ENCODE peak calls at places on chromosomes 13 and 19, in four cellular contexts. W, G, N and H are unnamed samples.

GRCh38 chr19:40525234-40526051 is 51.2 kb upstream of the SHKBP1 start:
- DNase-seq in W (no peak), G (no peak), N (peak; percentile 65), H (no peak)

GRCh38 chr13:98919566-98919965 is 58.3 kb downstream of the DOCK9 start:
- DNase-seq in W (no peak), G (no peak), N (no peak), H (no peak)

GRCh38 chr19:21604351-21604926 is 99.0 kb downstream of the ZNF429 start:
- DNase-seq in W (peak; percentile 52), G (no peak), N (no peak), H (peak; percentile 44)

GRCh38 chr19:44643605-44644390 is at the start of gene PVR:
- DNase-seq in W (peak; percentile 77), G (peak; percentile 95), N (peak; percentile 58), H (peak; percentile 84)

GRCh38 chr13:99314640-99315176 is 7.5 kb upstream of the GPR183 start:
- DNase-seq in W (no peak), G (no peak), N (peak; percentile 79), H (no peak)

GRCh38 chr13:65505941-65506340 is 1724.2 kb downstream of the PCDH9 start:
- DNase-seq in W (no peak), G (no peak), N (no peak), H (no peak)

GRCh38 chr13:27375686-27376326 is 48.6 kb upstream of the GTF3A start:
- DNase-seq in W (peak; percentile 94), G (peak; percentile 81), N (peak; percentile 66), H (peak; percentile 58)

GRCh38 chr19:2226840-2227360 is 9.2 kb downstream of the PLEKHJ1 start:
- DNase-seq in W (no peak), G (no peak), N (no peak), H (no peak)

GRCh38 chr19:40200352-40201099 is 9.3 kb downstream of the MAP3K10 start:
- DNase-seq in W (no peak), G (no peak), N (no peak), H (no peak)

GRCh38 chr13:27450921-27451461 is 627 bp upstream of the MTIF3 start:
- DNase-seq in W (peak; percentile 70), G (peak; percentile 54), N (peak; percentile 29), H (peak; percentile 48)

GRCh38 chr19:41325640-41325946 is 15.6 kb downstream of the CCDC97 start:
- DNase-seq in W (peak; percentile 52), G (no peak), N (no peak), H (no peak)

GRCh38 chr19:2494447-2495129 is 18.7 kb downstream of the GADD45B start:
- DNase-seq in W (no peak), G (peak; percentile 88), N (peak; percentile 40), H (peak; percentile 79)

GRCh38 chr19:885536-886224 is 7.3 kb downstream of the MED16 start:
- DNase-seq in W (no peak), G (no peak), N (no peak), H (no peak)

GRCh38 chr19:46629546-46630025 is 4.7 kb upstream of the PTGIR start:
- DNase-seq in W (no peak), G (peak; percentile 87), N (peak; percentile 83), H (no peak)

GRCh38 chr19:19538077-19538764 is at the start of gene CILP2:
- DNase-seq in W (peak; percentile 96), G (peak; percentile 96), N (no peak), H (no peak)

GRCh38 chr13:102495663-102496062 is 93.8 kb upstream of the FGF14 start:
- DNase-seq in W (no peak), G (no peak), N (no peak), H (no peak)

GRCh38 chr19:18504886-18505610 is 16.8 kb downstream of the ELL start:
- DNase-seq in W (no peak), G (no peak), N (no peak), H (no peak)

DNA sequence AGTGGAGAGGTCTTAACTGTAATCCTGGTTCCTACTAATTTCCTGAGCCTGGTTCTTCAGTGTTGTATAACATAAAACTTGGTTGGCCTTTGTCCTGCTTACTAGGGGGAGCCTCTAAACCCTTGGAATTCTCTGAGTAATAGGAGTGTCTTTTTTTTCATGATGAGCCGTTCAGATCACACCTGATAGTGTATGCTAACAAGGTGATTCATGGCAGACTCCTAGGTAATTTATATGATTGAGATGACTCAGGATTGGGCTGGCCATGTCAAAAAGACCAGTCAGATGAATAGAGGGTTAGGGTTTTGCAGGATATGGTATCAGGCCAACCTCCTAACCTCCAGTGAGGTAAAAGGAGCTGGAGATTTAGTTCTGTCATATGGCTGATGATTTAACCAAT is 135.8 kb upstream of the KLF12 start:
- DNase-seq in W (no peak), G (no peak), N (no peak), H (no peak)
- TF ChIP-seq JUND in W (no peak), G (no peak), N (no peak), H (no peak)

GRCh38 chr13:33403807-33404362 is 118.3 kb upstream of the STARD13 start:
- DNase-seq in W (no peak), G (no peak), N (no peak), H (no peak)

GRCh38 chr13:33410619-33411018 is 125.1 kb upstream of the STARD13 start:
- DNase-seq in W (no peak), G (no peak), N (no peak), H (no peak)

GRCh38 chr13:33405371-33405770 is 119.8 kb upstream of the STARD13 start:
- DNase-seq in W (no peak), G (no peak), N (no peak), H (no peak)

GRCh38 chr13:33411312-33411711 is 125.8 kb upstream of the STARD13 start:
- DNase-seq in W (no peak), G (no peak), N (no peak), H (no peak)

GRCh38 chr13:33409673-33410072 is 124.1 kb upstream of the STARD13 start:
- DNase-seq in W (no peak), G (no peak), N (no peak), H (no peak)
- TF ChIP-seq JUND in W (no peak), G (no peak), N (no peak), H (no peak)

GRCh38 chr13:43979492-43979891 is 99.8 kb downstream of the LACC1 start:
- DNase-seq in W (no peak), G (no peak), N (no peak), H (no peak)
- TF ChIP-seq JUND in W (no peak), G (no peak), N (no peak), H (no peak)

GRCh38 chr19:17300992-17301585 is 2.1 kb downstream of the ABHD8 start:
- DNase-seq in W (no peak), G (no peak), N (no peak), H (no peak)
- TF ChIP-seq JUND in W (no peak), G (no peak), N (no peak), H (no peak)

GRCh38 chr19:49848938-49849337 is 2.0 kb upstream of the PTOV1 start:
- DNase-seq in W (no peak), G (no peak), N (peak; percentile 59), H (no peak)

GRCh38 chr19:49850221-49850486 is 805 bp upstream of the PTOV1 start:
- DNase-seq in W (no peak), G (no peak), N (no peak), H (no peak)

GRCh38 chr19:49849433-49850220 is 1.3 kb upstream of the PTOV1 start:
- DNase-seq in W (no peak), G (no peak), N (peak; percentile 64), H (no peak)

GRCh38 chr19:49846408-49846807 is 4.6 kb upstream of the PTOV1 start:
- DNase-seq in W (no peak), G (no peak), N (no peak), H (no peak)

DNA sequence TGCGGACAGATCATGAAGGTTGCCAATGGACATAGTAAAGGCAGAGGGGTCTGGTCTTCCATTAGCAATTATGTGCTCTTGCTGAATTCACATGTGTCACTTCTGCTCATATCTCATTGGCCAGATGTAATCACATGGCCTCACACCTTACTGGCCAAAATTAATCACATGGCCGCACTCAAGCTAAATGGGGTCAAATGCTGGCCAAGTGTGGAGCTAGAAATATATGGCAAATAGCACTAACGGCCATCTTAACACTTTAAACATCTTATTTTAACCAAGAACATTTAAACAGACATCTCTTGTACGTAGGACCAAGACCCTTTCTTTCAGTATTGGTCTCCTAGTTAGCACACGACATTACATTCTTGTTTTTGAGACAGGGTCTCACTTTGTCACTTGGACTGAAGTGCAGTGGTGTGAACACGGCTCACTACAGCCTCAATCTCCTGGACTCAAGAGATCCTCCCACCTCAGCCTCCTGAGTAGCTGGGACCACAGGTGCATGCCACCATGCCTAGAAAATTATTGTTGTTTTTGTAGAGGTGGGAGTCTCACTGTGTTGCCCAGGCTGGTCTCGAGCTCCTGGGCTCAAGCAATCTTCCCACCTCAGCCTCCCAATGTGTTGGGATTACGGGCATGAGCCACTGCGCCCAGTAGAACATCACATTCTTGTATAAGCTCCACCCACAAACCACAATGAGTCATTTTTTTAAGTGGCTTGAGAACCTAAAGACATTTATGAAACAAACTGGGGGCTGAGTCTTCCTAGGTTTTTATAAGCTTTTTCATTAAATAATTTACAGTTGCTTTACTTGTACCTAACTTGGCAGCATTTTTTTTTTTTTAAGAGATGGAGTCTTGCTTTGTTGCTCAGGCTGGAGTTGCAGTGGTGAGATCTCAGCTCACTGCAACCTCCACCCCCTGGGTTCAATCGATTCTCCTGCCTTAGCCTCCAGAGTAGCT is 2.9 kb upstream of the PTOV1 start:
- DNase-seq in W (no peak), G (no peak), N (peak; percentile 86), H (no peak)
- TF ChIP-seq JUND in W (no peak), G (peak; percentile 34), N (peak; percentile 94), H (no peak)

GRCh38 chr19:33736787-33737186 is 59.9 kb upstream of the KCTD15 start:
- DNase-seq in W (no peak), G (no peak), N (no peak), H (no peak)

GRCh38 chr19:33745297-33745696 is 51.4 kb upstream of the KCTD15 start:
- DNase-seq in W (no peak), G (no peak), N (no peak), H (no peak)

GRCh38 chr19:33737704-33738103 is 59.0 kb upstream of the KCTD15 start:
- DNase-seq in W (no peak), G (no peak), N (no peak), H (no peak)

GRCh38 chr19:33736158-33736557 is 60.5 kb upstream of the KCTD15 start:
- DNase-seq in W (no peak), G (no peak), N (no peak), H (no peak)

DNA sequence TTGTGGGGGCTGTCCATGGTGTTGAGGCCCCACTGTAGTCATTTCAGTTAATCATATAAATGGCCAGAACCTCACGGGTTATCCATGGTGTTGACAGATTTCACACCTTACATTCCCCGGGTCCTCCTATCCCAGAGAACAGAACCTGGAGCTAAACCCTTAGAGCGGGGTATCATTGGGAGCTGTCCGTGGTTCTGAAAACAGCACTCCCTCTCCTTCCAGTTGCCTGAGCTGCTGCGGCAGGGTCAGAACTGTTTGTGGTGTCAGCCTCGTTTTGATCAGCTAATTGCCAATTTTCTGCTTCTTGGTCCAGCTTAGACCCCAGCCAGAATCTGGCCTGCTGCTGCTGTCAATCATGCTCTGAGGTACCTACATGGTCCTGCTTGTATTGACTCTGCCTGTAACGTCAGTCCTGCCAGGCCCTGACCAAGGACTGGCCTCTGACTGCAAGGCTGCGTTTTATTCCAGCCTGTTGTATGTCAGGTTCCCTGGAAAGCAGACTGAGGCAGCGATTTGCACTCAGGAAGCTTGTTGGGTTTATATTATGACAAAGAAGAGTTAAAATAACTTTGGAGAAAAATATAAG is 55.8 kb upstream of the KCTD15 start:
- DNase-seq in W (peak; percentile 84), G (no peak), N (peak; percentile 63), H (peak; percentile 41)
- TF ChIP-seq JUND in W (no peak), G (no peak), N (no peak), H (no peak)